ENCODE peak calls at places on chromosome 15, in five cellular contexts. B is K562, J is A549, A is GM12878, Q is HepG2. H is an unnamed sample.

GRCh38 chr15:100682468-100682867 is 80.1 kb downstream of the ASB7 start:
- DNase-seq in B (no peak), J (no peak), A (no peak), Q (no peak), H (no peak)

GRCh38 chr15:63909819-63910437 is 76.2 kb upstream of the HERC1 start:
- DNase-seq in B (no peak), J (no peak), A (no peak), Q (no peak), H (no peak)

GRCh38 chr15:83720466-83720865 is 66.5 kb downstream of the ADAMTSL3 start:
- DNase-seq in B (no peak), J (no peak), A (no peak), Q (no peak), H (no peak)

GRCh38 chr15:100732359-100733055 is 130.1 kb downstream of the ASB7 start:
- DNase-seq in B (no peak), J (no peak), A (no peak), Q (no peak), H (no peak)

GRCh38 chr15:62932436-62932835 is 110.1 kb upstream of the TPM1 start:
- DNase-seq in B (no peak), J (no peak), A (no peak), Q (no peak), H (no peak)

GRCh38 chr15:55168350-55168974 is 28.3 kb downstream of the RSL24D1 start:
- DNase-seq in B (peak), J (peak), A (peak), Q (peak), H (peak)

GRCh38 chr15:97680606-97681220 is 279.8 kb upstream of the ARRDC4 start:
- DNase-seq in B (no peak), J (no peak), A (no peak), Q (no peak), H (no peak)

GRCh38 chr15:48361690-48362089 is 30.5 kb downstream of the DUT start:
- DNase-seq in B (no peak), J (no peak), A (no peak), Q (no peak), H (no peak)

GRCh38 chr15:32132850-32133249 is 102.5 kb downstream of the CHRNA7 start:
- DNase-seq in B (no peak), J (no peak), A (no peak), Q (peak), H (no peak)

DNA sequence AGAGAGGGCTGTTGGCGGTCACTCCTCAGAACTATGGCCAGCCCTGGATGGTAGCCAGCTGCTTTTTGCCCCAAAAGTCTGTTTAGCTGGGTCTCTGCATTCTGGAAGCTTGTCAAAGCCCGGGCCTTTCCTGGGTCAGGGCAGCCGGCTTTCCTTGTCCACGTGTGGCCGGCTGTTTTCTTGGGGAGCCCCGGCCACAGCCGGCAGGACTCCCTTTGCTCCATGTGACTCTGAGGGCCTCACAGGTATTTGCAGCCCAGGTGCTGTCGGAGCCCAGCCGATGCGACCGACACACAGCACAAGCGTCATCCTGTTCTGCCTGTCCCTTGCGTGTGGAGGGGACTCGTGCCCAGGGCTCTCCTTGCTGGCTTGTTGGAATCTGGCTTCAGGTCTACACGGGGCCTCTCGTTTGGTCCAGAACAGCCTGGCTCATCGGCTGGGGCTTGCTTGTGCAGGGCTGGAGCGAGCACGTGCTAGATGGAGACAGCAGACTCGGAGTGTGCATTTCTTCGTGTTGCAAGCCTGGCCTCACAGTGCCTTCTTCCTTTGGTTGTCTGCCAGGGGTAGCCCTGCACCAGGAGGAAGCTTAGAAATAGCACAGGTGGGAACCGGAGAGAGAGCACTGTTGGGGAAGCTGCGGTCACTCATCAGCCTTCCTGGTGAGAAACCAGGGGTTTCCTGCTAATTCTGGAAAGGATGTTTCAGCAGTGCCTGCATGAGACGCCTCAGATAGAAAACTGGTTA is 51.4 kb downstream of the PGPEP1L start:
- DNase-seq in B (no peak), J (no peak), A (no peak), Q (no peak), H (no peak)
- H3K27ac ChIP-seq in B (no peak), J (no peak), A (no peak), Q (no peak), H (no peak)

DNA sequence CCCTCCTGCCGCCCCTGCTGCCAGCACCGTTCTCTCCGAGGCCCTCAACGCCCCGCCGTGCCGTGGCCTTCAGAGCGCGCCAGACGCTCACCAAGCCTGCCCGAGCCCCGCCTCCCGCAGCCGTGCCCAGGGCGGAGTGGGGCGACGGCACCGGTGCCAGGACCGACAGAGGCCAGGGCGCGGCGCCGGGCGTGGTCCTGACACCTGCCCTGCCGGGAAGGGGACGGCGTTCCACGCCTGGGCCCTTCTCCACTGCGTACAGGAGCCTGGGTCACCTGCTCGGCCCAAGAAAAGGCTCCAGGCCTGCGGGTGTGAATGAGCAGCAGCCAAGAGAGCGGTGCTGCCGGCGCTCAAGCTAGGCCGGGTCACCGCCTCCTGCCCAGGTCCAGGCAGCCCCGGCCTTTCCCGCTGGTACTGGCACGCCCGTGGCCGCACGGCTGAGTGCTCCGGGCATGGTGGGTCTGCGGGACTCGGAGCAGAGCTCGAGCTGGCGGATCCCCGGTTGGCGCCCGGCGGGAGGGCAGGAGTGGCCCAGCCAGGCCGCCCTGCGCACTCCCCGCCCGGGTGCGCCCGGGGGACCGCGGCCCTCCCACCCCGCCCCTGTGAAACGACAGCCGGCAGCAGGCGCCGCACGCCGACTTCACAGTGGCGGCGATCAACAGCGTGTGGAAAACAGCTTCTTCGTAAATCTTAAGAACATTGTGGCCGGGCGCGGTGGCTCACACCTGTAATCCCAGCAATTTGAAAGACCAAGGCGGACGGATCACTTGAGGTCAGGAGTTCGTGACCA is 4.2 kb downstream of the OCA2 start:
- DNase-seq in B (no peak), J (no peak), A (no peak), Q (no peak), H (peak)
- TF ChIP-seq JUNB in B (no peak), J (no peak), A (no peak), Q (no peak), H (no peak)

DNA sequence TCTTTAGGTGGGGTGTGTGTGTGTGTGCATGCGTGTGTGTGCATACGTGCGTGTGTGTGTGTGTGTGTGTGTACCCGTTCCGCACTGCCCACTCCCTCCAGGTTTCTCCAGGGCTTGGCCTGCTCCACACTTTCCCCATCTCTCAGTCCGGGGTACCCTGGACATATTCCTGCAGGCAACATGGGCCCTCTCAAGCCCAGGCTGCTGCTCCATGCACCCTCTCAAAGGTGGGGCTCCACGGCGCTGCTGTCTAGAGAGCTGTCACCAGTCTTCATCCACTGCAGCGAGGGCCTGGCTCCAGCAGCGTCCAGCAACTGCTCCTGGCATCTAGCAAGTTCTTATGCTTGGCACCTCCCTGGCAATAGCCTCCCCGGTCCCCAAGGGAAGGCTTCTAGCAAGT is 86.1 kb downstream of the ATP10A start:
- DNase-seq in B (no peak), J (no peak), A (no peak), Q (no peak), H (no peak)
- H3K27ac ChIP-seq in B (no peak), J (peak), A (no peak), Q (no peak), H (no peak)

DNA sequence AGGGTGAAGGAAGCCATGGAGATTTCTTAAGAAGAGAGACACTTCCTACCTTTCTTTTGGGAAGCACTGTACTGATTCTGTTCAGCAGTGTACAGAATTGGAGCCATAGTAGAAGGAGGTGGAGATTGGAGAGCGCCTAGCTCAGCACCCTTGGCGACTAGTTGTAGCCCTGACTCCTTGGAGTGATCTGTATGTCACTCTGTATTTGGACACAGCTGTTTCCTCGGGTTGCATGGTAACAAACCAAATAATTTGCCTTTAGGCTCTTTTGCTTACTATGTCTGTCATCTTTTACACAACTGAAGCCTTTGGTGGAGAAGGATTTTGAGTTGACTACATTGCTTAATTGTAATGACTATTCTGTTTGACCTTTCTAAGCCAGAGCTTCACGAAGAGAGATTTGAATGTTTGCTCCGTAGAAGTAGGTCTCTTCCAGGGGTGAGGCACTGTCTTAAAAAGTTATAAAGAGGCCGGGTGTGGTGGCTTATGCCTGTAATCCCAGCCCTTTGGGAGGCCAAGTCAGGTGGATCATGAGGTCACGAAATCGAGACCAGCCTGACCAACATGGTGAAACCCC is 77.1 kb downstream of the AKAP13 start:
- DNase-seq in B (no peak), J (peak), A (peak), Q (no peak), H (no peak)
- TF ChIP-seq JUNB in B (no peak), J (no peak), A (no peak), Q (no peak), H (no peak)

H was measured in GM23338.